ENCODE peak calls at places on chromosomes 4 and X, in ten cellular contexts. Q is HEK293T; J is DMS153; I is A172; L is amygdala; A is hippocampal formation; D is NCI-H774; Y is stimulated activated CD4-positive, alpha-beta T cell treated with anti-CD3 and anti-CD28 coated beads, Interleukin-1b, Interleukin-23, amount 100 ng/mL, for 4 hours; G is stimulated activated CD8-positive, alpha-beta memory T cell treated with anti-CD3 and anti-CD28 coated beads, Interleukin-7, amount 100 ng/mL, for 1 hour; W is fibroblast of pulmonary artery. F is an unnamed sample.

GRCh38 chr4:52825311-52826090 is 36.6 kb upstream of the RASL11B start:
- DNase-seq in Y (no peak), W (no peak), I (no peak), Q (no peak), A (no peak), D (no peak), J (no peak), L (no peak), G (no peak), F (no peak)

GRCh38 chrX:118560380-118560932 is 64.8 kb downstream of the DOCK11 start:
- DNase-seq in G (no peak), Y (no peak), J (no peak), L (no peak), W (no peak), I (no peak), A (no peak), Q (no peak), D (peak; percentile 0), F (no peak)

GRCh38 chrX:149829751-149830191 is 48.0 kb downstream of the MAGEA9 start:
- DNase-seq in I (peak; percentile 58), A (no peak), Q (no peak), W (peak; percentile 8), G (no peak), J (no peak), Y (no peak), D (no peak), L (no peak), F (no peak)

GRCh38 chrX:39174761-39175417 is 373.6 kb downstream of the MID1IP1 start:
- DNase-seq in Y (no peak), D (no peak), W (no peak), G (no peak), Q (no peak), L (no peak), I (no peak), J (peak; percentile 54), A (no peak), F (no peak)

GRCh38 chrX:129678881-129679195 is 24.1 kb upstream of the APLN start:
- DNase-seq in L (no peak), A (no peak), I (no peak), Q (no peak), W (no peak), D (no peak), Y (no peak), J (no peak), G (no peak), F (no peak)

GRCh38 chr4:111066001-111066400 is 443.1 kb upstream of the PITX2 start:
- DNase-seq in Y (no peak), D (no peak), J (no peak), G (no peak), I (no peak), A (no peak), Q (no peak), L (no peak), W (no peak), F (no peak)

GRCh38 chr4:171812377-171813194 is 618 bp upstream of the GALNTL6 start:
- DNase-seq in I (no peak), Y (no peak), D (peak; percentile 5), A (no peak), G (no peak), Q (peak; percentile 22), J (no peak), W (no peak), L (no peak), F (no peak)

GRCh38 chr4:110636677-110637407 is 14.0 kb upstream of the PITX2 start:
- DNase-seq in Q (peak; percentile 77), A (no peak), I (peak; percentile 77), J (no peak), Y (no peak), W (peak; percentile 39), D (no peak), G (no peak), L (no peak), F (no peak)

GRCh38 chr4:175758595-175758994 is 53.5 kb downstream of the GPM6A start:
- DNase-seq in D (no peak), A (no peak), Y (no peak), J (no peak), I (no peak), W (no peak), Q (no peak), G (no peak), L (no peak), F (no peak)

F was measured in activated CD4-positive, CD25-positive, alpha-beta regulatory T cell treated with anti-CD3 and anti-CD28 coated beads, Interleukin-2, amount 50 U/mL, for 16 hours.